ENCODE peak calls at places on chromosomes 5 and 9, in six cellular contexts. P is astrocyte; K is skeletal muscle cell; U is NCI-H748 treated with DMSO at 0.1 percent for 48 hours; O is frontal cortex; H is stimulated activated CD8-positive, alpha-beta memory T cell treated with anti-CD3 and anti-CD28 coated beads, Interleukin-15, amount 100 ng/mL, for 1 hour. V is an unnamed sample.

GRCh38 chr9:89923961-89924504 is 319.2 kb downstream of the GADD45G start:
- DNase-seq in H (no peak), O (no peak), P (peak), K (no peak), U (no peak), V (no peak)

GRCh38 chr5:135829681-135830383 is 4.6 kb upstream of the SLC25A48 start:
- DNase-seq in H (no peak), U (peak), O (peak), P (peak), K (no peak), V (peak)

GRCh38 chr5:94640176-94640575 is 21.7 kb downstream of the SLF1 start:
- DNase-seq in U (no peak), H (no peak), P (no peak), K (no peak), O (no peak), V (no peak)

GRCh38 chr9:130120207-130120587 is 52.0 kb upstream of the NCS1 start:
- DNase-seq in O (no peak), U (no peak), P (no peak), H (no peak), K (no peak), V (no peak)

GRCh38 chr5:10588779-10589447 is 25.0 kb downstream of the ANKRD33B start:
- DNase-seq in P (no peak), H (no peak), U (no peak), O (no peak), K (no peak), V (no peak)

GRCh38 chr5:82374637-82375036 is 96.5 kb upstream of the RPS23 start:
- DNase-seq in U (no peak), H (no peak), K (no peak), O (no peak), P (no peak), V (no peak)

GRCh38 chr5:17216176-17216973 is 1.1 kb upstream of the BASP1 start:
- DNase-seq in K (no peak), U (peak), P (no peak), H (no peak), O (peak), V (peak)

GRCh38 chr9:130320697-130321080 is 55.1 kb downstream of the HMCN2 start:
- DNase-seq in H (no peak), P (no peak), K (no peak), U (no peak), O (no peak), V (peak)

GRCh38 chr9:122904466-122904822 is 715 bp downstream of the RC3H2 start:
- DNase-seq in U (peak), O (no peak), P (peak), K (no peak), H (no peak), V (peak)

GRCh38 chr9:120474579-120475243 is 105.3 kb downstream of the CDK5RAP2 start:
- DNase-seq in O (no peak), U (no peak), H (no peak), K (no peak), P (no peak), V (no peak)

GRCh38 chr5:19488786-19489185 is 499.2 kb downstream of the CDH18 start:
- DNase-seq in U (no peak), P (no peak), O (no peak), K (no peak), H (no peak), V (no peak)

GRCh38 chr9:21974542-21975409 is 19.4 kb downstream of the CDKN2A start:
- DNase-seq in O (peak), P (peak), U (peak), K (no peak), H (no peak), V (no peak)

GRCh38 chr5:79143684-79144379 is 32.2 kb downstream of the BHMT start:
- DNase-seq in K (peak), H (no peak), P (peak), U (no peak), O (no peak), V (no peak)

GRCh38 chr5:56434986-56435385 is 201.9 kb upstream of the ANKRD55 start:
- DNase-seq in H (no peak), O (no peak), P (no peak), K (no peak), U (no peak), V (no peak)

GRCh38 chr5:31477516-31477915 is 54.4 kb downstream of the DROSHA start:
- DNase-seq in P (no peak), H (no peak), K (no peak), O (no peak), U (no peak), V (no peak)

GRCh38 chr9:38370231-38370630 is 22.3 kb upstream of the ALDH1B1 start:
- DNase-seq in U (no peak), P (no peak), H (no peak), K (no peak), O (no peak), V (no peak)

GRCh38 chr5:177361418-177362101 is 3.8 kb downstream of the RGS14 start:
- DNase-seq in K (no peak), H (no peak), P (no peak), O (no peak), U (no peak), V (no peak)

GRCh38 chr5:153629027-153629426 is 138.6 kb downstream of the GRIA1 start:
- DNase-seq in P (peak), O (peak), K (peak), U (no peak), H (no peak), V (peak)

GRCh38 chr9:137374131-137374845 is 48.7 kb downstream of the EXD3 start:
- DNase-seq in K (no peak), H (no peak), P (no peak), U (no peak), O (no peak), V (no peak)

GRCh38 chr5:158496624-158497023 is 603.1 kb downstream of the EBF1 start:
- DNase-seq in U (no peak), H (no peak), P (no peak), K (no peak), O (no peak), V (no peak)

GRCh38 chr5:176673651-176674583 is 26.6 kb downstream of the TSPAN17 start:
- DNase-seq in U (no peak), O (no peak), H (no peak), P (no peak), K (no peak), V (no peak)

GRCh38 chr5:177592905-177593304 is 902 bp downstream of the TMED9 start:
- DNase-seq in U (no peak), P (no peak), H (no peak), O (no peak), K (no peak), V (no peak)

GRCh38 chr5:82334856-82335255 is 56.7 kb upstream of the RPS23 start:
- DNase-seq in U (no peak), K (peak), P (peak), H (no peak), O (no peak), V (no peak)

GRCh38 chr9:126327016-126327749 is 554 bp downstream of the MVB12B start:
- DNase-seq in O (peak), H (no peak), K (no peak), U (no peak), P (no peak), V (peak)

GRCh38 chr9:121626012-121626411 is 25.4 kb upstream of the DAB2IP start:
- DNase-seq in O (no peak), U (no peak), P (no peak), H (no peak), K (no peak), V (no peak)

GRCh38 chr5:147481376-147481775 is 28.5 kb downstream of the DPYSL3 start:
- DNase-seq in U (no peak), O (no peak), P (peak), H (no peak), K (peak), V (no peak)

GRCh38 chr9:35335164-35335563 is 154.7 kb upstream of the RUSC2 start:
- DNase-seq in O (no peak), K (no peak), H (no peak), P (peak), U (no peak), V (no peak)

GRCh38 chr5:123907349-123907748 is 395.4 kb downstream of the CSNK1G3 start:
- DNase-seq in O (no peak), H (no peak), K (no peak), U (no peak), P (no peak), V (no peak)

GRCh38 chr9:76423216-76424177 is 29.3 kb upstream of the RFK start:
- DNase-seq in H (no peak), O (no peak), U (no peak), K (no peak), P (no peak), V (no peak)

GRCh38 chr9:35755071-35755470 is 995 bp upstream of the MSMP start:
- DNase-seq in O (no peak), K (no peak), P (no peak), U (no peak), H (no peak), V (no peak)

V was measured in left colon.